ENCODE peak calls at places on chromosomes 6 and 20, in five cellular contexts. I, E, C, M and U are unnamed samples.

GRCh38 chr20:50918403-50918802 is 12.8 kb downstream of the ADNP start:
- DNase-seq in I (no peak), E (no peak), C (no peak), M (no peak), U (no peak)

GRCh38 chr20:49616154-49617007 is 48.4 kb upstream of the PTGIS start:
- DNase-seq in I (no peak), E (no peak), C (no peak), M (no peak), U (no peak)

GRCh38 chr6:26538936-26539615 is 910 bp downstream of the HMGN4 start:
- DNase-seq in I (peak; percentile 12), E (no peak), C (no peak), M (no peak), U (no peak)

GRCh38 chr6:136435096-136435495 is 115.1 kb downstream of the MAP7 start:
- DNase-seq in I (no peak), E (no peak), C (no peak), M (no peak), U (no peak)

GRCh38 chr20:49636447-49636846 is 68.5 kb upstream of the PTGIS start:
- DNase-seq in I (no peak), E (no peak), C (no peak), M (no peak), U (no peak)

GRCh38 chr6:167762259-167762962 is 64.3 kb upstream of the AFDN start:
- DNase-seq in I (no peak), E (no peak), C (no peak), M (no peak), U (peak; percentile 22)

GRCh38 chr6:37373822-37374514 is 20.2 kb downstream of the RNF8 start:
- DNase-seq in I (no peak), E (no peak), C (no peak), M (no peak), U (no peak)

GRCh38 chr6:139627091-139627490 is 252.6 kb upstream of the CITED2 start:
- DNase-seq in I (no peak), E (no peak), C (no peak), M (no peak), U (no peak)

GRCh38 chr20:22862645-22863230 is 172.4 kb upstream of the SSTR4 start:
- DNase-seq in I (peak; percentile 27), E (no peak), C (no peak), M (no peak), U (peak; percentile 23)

GRCh38 chr6:11341867-11342266 is 109.4 kb upstream of the NEDD9 start:
- DNase-seq in I (peak; percentile 26), E (no peak), C (no peak), M (no peak), U (peak; percentile 43)

GRCh38 chr6:30782425-30783014 is 38.2 kb upstream of the IER3 start:
- DNase-seq in I (peak; percentile 53), E (no peak), C (no peak), M (no peak), U (peak; percentile 95)

GRCh38 chr6:165850434-165851019 is 187.5 kb upstream of the PDE10A start:
- DNase-seq in I (peak; percentile 51), E (peak; percentile 43), C (peak; percentile 21), M (peak; percentile 40), U (peak; percentile 62)

GRCh38 chr6:89260310-89260709 is 43.2 kb upstream of the GABRR1 start:
- DNase-seq in I (no peak), E (no peak), C (no peak), M (no peak), U (no peak)

GRCh38 chr20:4883546-4883945 is 117.8 kb downstream of the SLC23A2 start:
- DNase-seq in I (no peak), E (no peak), C (no peak), M (no peak), U (no peak)

GRCh38 chr6:119445666-119446622 is 96.4 kb upstream of the MAN1A1 start:
- DNase-seq in I (peak; percentile 20), E (no peak), C (no peak), M (no peak), U (peak; percentile 42)

GRCh38 chr6:14784596-14785360 is 461.1 kb upstream of the JARID2 start:
- DNase-seq in I (no peak), E (peak; percentile 24), C (no peak), M (no peak), U (no peak)

GRCh38 chr6:100370265-100370664 is 94.5 kb downstream of the SIM1 start:
- DNase-seq in I (no peak), E (no peak), C (no peak), M (no peak), U (peak; percentile 18)

GRCh38 chr6:110878751-110879539 is 4.4 kb downstream of the AMD1 start:
- DNase-seq in I (no peak), E (peak; percentile 34), C (no peak), M (peak; percentile 7), U (peak; percentile 32)

GRCh38 chr6:90691823-90692222 is 105.0 kb upstream of the MAP3K7 start:
- DNase-seq in I (no peak), E (no peak), C (no peak), M (no peak), U (no peak)

GRCh38 chr6:163148781-163149534 is 265.6 kb upstream of the QKI start:
- DNase-seq in I (no peak), E (no peak), C (no peak), M (no peak), U (no peak)

GRCh38 chr6:8589941-8590676 is 154.8 kb upstream of the SLC35B3 start:
- DNase-seq in I (peak; percentile 17), E (no peak), C (no peak), M (no peak), U (peak; percentile 15)

GRCh38 chr6:82862543-82862942 is 203.1 kb downstream of the UBE3D start:
- DNase-seq in I (peak; percentile 46), E (no peak), C (no peak), M (no peak), U (peak; percentile 67)

GRCh38 chr20:39897058-39897457 is 792.0 kb downstream of the MAFB start:
- DNase-seq in I (no peak), E (no peak), C (no peak), M (no peak), U (no peak)

GRCh38 chr6:154569136-154569862 is 58.8 kb upstream of the CNKSR3 start:
- DNase-seq in I (no peak), E (no peak), C (no peak), M (no peak), U (no peak)

GRCh38 chr20:61288331-61288784 is 36.3 kb downstream of the CDH4 start:
- DNase-seq in I (no peak), E (no peak), C (no peak), M (no peak), U (no peak)

GRCh38 chr6:158816329-158816728 is 2.8 kb downstream of the EZR start:
- DNase-seq in I (no peak), E (no peak), C (no peak), M (no peak), U (peak; percentile 50)

GRCh38 chr6:26126394-26127221 is 39.4 kb downstream of the HFE start:
- DNase-seq in I (no peak), E (no peak), C (no peak), M (no peak), U (peak; percentile 21)

GRCh38 chr6:89009624-89010059 is 46.2 kb upstream of the RNGTT start:
- DNase-seq in I (no peak), E (no peak), C (no peak), M (no peak), U (no peak)

GRCh38 chr20:63708301-63709148 is 686 bp downstream of the ZGPAT start:
- DNase-seq in I (no peak), E (no peak), C (no peak), M (no peak), U (no peak)

GRCh38 chr6:107418118-107418517 is 41.2 kb downstream of the PDSS2 start:
- DNase-seq in I (no peak), E (no peak), C (no peak), M (no peak), U (peak; percentile 7)